ENCODE peak calls at places on chromosomes 5 and 9, in six cellular contexts. C, K, H, X, B and T are unnamed samples.
A peak's percentile ranks its signal among the peaks of the same experiment; 100 is the strongest.

GRCh38 chr5:103674321-103674720 is 111.7 kb upstream of the NUDT12 start:
- DNase-seq in X (no peak), B (no peak), K (no peak), C (no peak), H (no peak), T (no peak)

GRCh38 chr5:21693591-21693990 is 1159.6 kb downstream of the CDH12 start:
- DNase-seq in C (no peak), K (no peak), B (no peak), X (no peak), H (no peak), T (no peak)

GRCh38 chr9:98284754-98285153 is 29.3 kb upstream of the TBC1D2 start:
- DNase-seq in K (no peak), H (no peak), X (no peak), B (no peak), C (no peak), T (no peak)

GRCh38 chr9:133599470-133600173 is 9.6 kb downstream of the FAM163B start:
- DNase-seq in C (no peak), K (no peak), X (no peak), H (no peak), B (no peak), T (peak; percentile 0)

GRCh38 chr5:175746851-175747250 is 89.0 kb downstream of the HRH2 start:
- DNase-seq in H (no peak), X (no peak), B (no peak), C (no peak), K (no peak), T (no peak)

GRCh38 chr9:95887926-95888497 is 12.5 kb downstream of the ERCC6L2 start:
- DNase-seq in X (no peak), C (no peak), H (no peak), B (no peak), K (no peak), T (no peak)

GRCh38 chr5:140962190-140962589 is 4.1 kb upstream of the PCDHAC2 start:
- DNase-seq in X (no peak), B (no peak), H (no peak), C (no peak), K (no peak), T (no peak)

GRCh38 chr5:124494540-124495116 is 251.8 kb downstream of the ZNF608 start:
- DNase-seq in C (no peak), K (no peak), X (no peak), H (no peak), B (no peak), T (no peak)

GRCh38 chr5:177378884-177379883 is 5.0 kb upstream of the SLC34A1 start:
- DNase-seq in X (no peak), C (no peak), H (no peak), B (no peak), K (peak; percentile 62), T (no peak)

GRCh38 chr5:173809014-173809413 is 79.1 kb upstream of the CPEB4 start:
- DNase-seq in C (no peak), X (no peak), B (no peak), H (no peak), K (no peak), T (no peak)

GRCh38 chr5:67381240-67381875 is 184.8 kb upstream of the CD180 start:
- DNase-seq in K (no peak), C (no peak), X (no peak), B (no peak), H (no peak), T (no peak)

GRCh38 chr9:68505681-68506409 is 34.8 kb downstream of the TMEM252 start:
- DNase-seq in X (no peak), B (no peak), K (no peak), C (no peak), H (no peak), T (no peak)

GRCh38 chr5:72598461-72599433 is 91.5 kb upstream of the ZNF366 start:
- DNase-seq in H (no peak), B (no peak), C (no peak), X (no peak), K (peak; percentile 20), T (no peak)

GRCh38 chr5:10332301-10332700 is 21.2 kb upstream of the MARCHF6 start:
- DNase-seq in K (no peak), X (no peak), H (no peak), C (no peak), B (no peak), T (no peak)

GRCh38 chr5:39526914-39527477 is 102.2 kb upstream of the DAB2 start:
- DNase-seq in K (peak; percentile 34), H (no peak), B (no peak), X (no peak), C (no peak), T (no peak)

GRCh38 chr5:108101816-108102215 is 280.1 kb downstream of the FBXL17 start:
- DNase-seq in X (no peak), K (no peak), B (no peak), H (no peak), C (peak; percentile 11), T (no peak)

GRCh38 chr5:141354900-141355469 is at the start of gene PCDHGA4:
- DNase-seq in B (no peak), C (no peak), H (no peak), X (no peak), K (no peak), T (no peak)

GRCh38 chr9:20551236-20551635 is 71.1 kb downstream of the MLLT3 start:
- DNase-seq in B (no peak), H (no peak), X (no peak), K (no peak), C (no peak), T (no peak)

GRCh38 chr9:135039266-135039870 is 48.1 kb upstream of the OLFM1 start:
- DNase-seq in C (no peak), B (no peak), X (no peak), H (no peak), K (no peak), T (no peak)

GRCh38 chr9:126861707-126862460 is 1.4 kb downstream of the ZBTB34 start:
- DNase-seq in H (no peak), X (no peak), B (no peak), K (peak; percentile 11), C (no peak), T (no peak)

GRCh38 chr9:89256225-89256624 is 54.8 kb upstream of the CKS2 start:
- DNase-seq in H (no peak), B (no peak), C (no peak), K (no peak), X (no peak), T (no peak)

GRCh38 chr9:110728058-110728457 is 59.5 kb downstream of the MUSK start:
- DNase-seq in B (no peak), C (no peak), X (no peak), H (no peak), K (no peak), T (no peak)

GRCh38 chr5:161946911-161947310 is 99.0 kb downstream of the GABRA1 start:
- DNase-seq in K (no peak), C (no peak), B (no peak), H (no peak), X (no peak), T (no peak)

GRCh38 chr9:37971107-37971459 is 67.2 kb upstream of the SLC25A51 start:
- DNase-seq in K (no peak), X (no peak), C (no peak), B (no peak), H (no peak), T (peak; percentile 22)

GRCh38 chr5:176629853-176630680 is at the start of the genes EIF4E1B and SNCB:
- DNase-seq in B (no peak), C (peak; percentile 39), H (no peak), X (no peak), K (peak; percentile 46), T (peak; percentile 67)

GRCh38 chr5:72428664-72429063 is 78.5 kb downstream of the ZNF366 start:
- DNase-seq in C (no peak), B (no peak), K (no peak), H (no peak), X (no peak), T (no peak)

GRCh38 chr5:155025890-155026289 is 12.3 kb downstream of the KIF4B start:
- DNase-seq in K (no peak), X (no peak), B (no peak), H (no peak), C (no peak), T (no peak)

GRCh38 chr5:96663608-96664007 is 1.4 kb downstream of the CAST start:
- DNase-seq in B (no peak), H (no peak), K (no peak), X (no peak), C (no peak), T (no peak)

GRCh38 chr9:131419029-131419614 is 25.2 kb downstream of the PRRC2B start:
- DNase-seq in K (no peak), H (no peak), C (no peak), X (no peak), B (no peak), T (no peak)
- H3K4me1 ChIP-seq in K (peaks cover 66% of the 10 kb centered on the region), H (peaks cover 85% of the 10 kb centered on the region), C (peaks cover 99% of the 10 kb centered on the region), X (peaks cover 91% of the 10 kb centered on the region), B (peaks cover 40% of the 10 kb centered on the region), T (peaks cover 52% of the 10 kb centered on the region)

DNA sequence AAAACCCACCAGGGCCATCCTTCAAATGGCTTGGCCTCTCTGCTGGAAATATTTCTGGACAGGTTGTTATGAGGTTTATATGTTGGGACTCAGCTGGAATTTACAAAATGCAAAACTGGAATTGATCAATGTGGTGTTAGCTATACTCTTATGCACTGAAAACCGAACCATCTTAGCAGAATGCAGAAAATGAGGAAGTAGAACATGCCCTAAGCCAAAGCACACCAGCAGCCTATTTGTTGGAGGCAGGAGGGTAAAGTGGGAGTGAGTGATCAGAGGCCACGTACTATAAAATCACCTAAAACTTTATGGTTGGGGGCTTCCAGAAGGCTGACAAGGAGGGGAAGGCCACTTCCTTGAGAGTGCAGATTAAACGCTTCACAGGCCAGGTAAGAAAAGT is 63.6 kb upstream of the C5orf63 start:
- DNase-seq in K (no peak), B (no peak), H (no peak), C (no peak), X (no peak), T (no peak)
- H3K4me1 ChIP-seq in K (no peaks in the 10 kb centered on the region), B (no peaks in the 10 kb centered on the region), H (no peaks in the 10 kb centered on the region), C (no peaks in the 10 kb centered on the region), X (no peaks in the 10 kb centered on the region), T (no peaks in the 10 kb centered on the region)

GRCh38 chr5:116502097-116502496 is 72.5 kb downstream of the SEMA6A start:
- DNase-seq in H (no peak), C (no peak), K (no peak), B (no peak), X (no peak), T (no peak)
- H3K4me1 ChIP-seq in H (no peaks in the 10 kb centered on the region), C (peaks cover 6% of the 10 kb centered on the region), K (no peaks in the 10 kb centered on the region), B (peaks cover 4% of the 10 kb centered on the region), X (peaks cover 11% of the 10 kb centered on the region), T (no peaks in the 10 kb centered on the region)

GRCh38 chr9:136527131-136527530 is 18.7 kb downstream of the NOTCH1 start:
- DNase-seq in C (no peak), B (no peak), H (no peak), X (no peak), K (no peak), T (no peak)

GRCh38 chr9:136529516-136530471 is 16.1 kb downstream of the NOTCH1 start:
- DNase-seq in B (no peak), C (no peak), H (no peak), K (no peak), X (no peak), T (no peak)

GRCh38 chr9:136528716-136529341 is 17.0 kb downstream of the NOTCH1 start:
- DNase-seq in X (no peak), H (no peak), C (no peak), B (no peak), K (no peak), T (no peak)

GRCh38 chr9:136526625-136527066 is 19.2 kb downstream of the NOTCH1 start:
- DNase-seq in B (no peak), C (no peak), H (no peak), X (no peak), K (no peak), T (no peak)

GRCh38 chr9:136527721-136528710 is 17.8 kb downstream of the NOTCH1 start:
- DNase-seq in B (no peak), X (no peak), K (no peak), H (no peak), C (no peak), T (no peak)
- H3K4me1 ChIP-seq in B (peaks cover 29% of the 10 kb centered on the region), X (peaks cover 63% of the 10 kb centered on the region), K (no peaks in the 10 kb centered on the region), H (peaks cover 47% of the 10 kb centered on the region), C (peaks cover 91% of the 10 kb centered on the region), T (peaks cover 12% of the 10 kb centered on the region)